ENCODE peak calls at places on chromosomes 5 and 9, in ten cellular contexts. N is naive thymus-derived CD4-positive, alpha-beta T cell; I is nephron progenitor cell; V is activated T-cell treated with anti-CD3 and anti-CD28 coated beads, Interleukin-2, amount 50 U/mL, for 72 hours; R is cardiac muscle cell; A is head of caudate nucleus; C is mesenteric fat pad; G is adipocyte; X is tibial nerve; O is activated CD8-positive, alpha-beta T cell treated with anti-CD3 and anti-CD28 coated beads for 36 hours. T is an unnamed sample.

GRCh38 chr5:158541535-158541934 is 558.2 kb downstream of the EBF1 start:
- DNase-seq in C (no peak), R (no peak), V (no peak), G (no peak), A (no peak), X (no peak), O (peak; percentile 26), N (no peak), I (no peak), T (no peak)

GRCh38 chr9:126491256-126491879 is 122.4 kb upstream of the LMX1B start:
- DNase-seq in X (no peak), N (peak; percentile 81), A (peak; percentile 57), C (no peak), I (peak; percentile 66), G (peak; percentile 85), V (peak; percentile 67), R (peak; percentile 76), O (peak; percentile 66), T (peak; percentile 62)

GRCh38 chr9:5557606-5558587 is 47.6 kb downstream of the PDCD1LG2 start:
- DNase-seq in A (no peak), R (peak; percentile 96), V (peak; percentile 59), G (no peak), O (peak; percentile 65), X (no peak), C (no peak), N (peak; percentile 59), I (no peak), T (no peak)

GRCh38 chr5:80127037-80127642 is 92.0 kb downstream of the THBS4 start:
- DNase-seq in V (no peak), O (no peak), R (peak; percentile 8), X (no peak), C (no peak), N (no peak), I (no peak), G (no peak), A (no peak), T (peak; percentile 23)

GRCh38 chr9:92184041-92184564 is 68.9 kb upstream of the SPTLC1 start:
- DNase-seq in N (no peak), G (no peak), C (no peak), R (no peak), O (no peak), A (no peak), X (no peak), I (no peak), V (no peak), T (no peak)

GRCh38 chr9:132056717-132057429 is 22.8 kb downstream of the MED27 start:
- DNase-seq in R (no peak), N (no peak), I (no peak), C (no peak), V (no peak), A (no peak), G (no peak), X (no peak), O (no peak), T (no peak)

GRCh38 chr9:99211746-99212145 is 10.0 kb downstream of the ALG2 start:
- DNase-seq in V (no peak), I (no peak), X (no peak), N (no peak), A (no peak), C (no peak), O (no peak), G (no peak), R (no peak), T (no peak)

GRCh38 chr5:157080291-157080690 is 21.4 kb upstream of the HAVCR1 start:
- DNase-seq in R (no peak), A (no peak), I (peak; percentile 3), G (no peak), O (no peak), N (no peak), V (no peak), C (no peak), X (no peak), T (no peak)

GRCh38 chr9:21964925-21965385 is 29.2 kb downstream of the CDKN2A start:
- DNase-seq in C (peak; percentile 81), A (no peak), R (peak; percentile 80), I (peak; percentile 25), N (no peak), V (peak; percentile 67), O (peak; percentile 70), X (no peak), G (peak; percentile 26), T (peak; percentile 77)

GRCh38 chr9:6598249-6598725 is 47.2 kb downstream of the GLDC start:
- DNase-seq in N (no peak), V (peak; percentile 63), G (peak; percentile 2), R (peak; percentile 2), C (no peak), I (no peak), X (no peak), A (no peak), O (peak; percentile 39), T (peak; percentile 3)

GRCh38 chr5:73945505-73945904 is 319.5 kb downstream of the ARHGEF28 start:
- DNase-seq in V (peak; percentile 6), G (no peak), X (no peak), R (no peak), O (peak; percentile 38), C (no peak), A (no peak), N (no peak), I (no peak), T (no peak)

GRCh38 chr9:6609499-6610016 is 36.0 kb downstream of the GLDC start:
- DNase-seq in C (no peak), R (no peak), V (no peak), O (no peak), X (no peak), G (no peak), A (no peak), I (no peak), N (no peak), T (no peak)

GRCh38 chr5:60843693-60844428 is at the start of gene ELOVL7:
- DNase-seq in G (peak; percentile 67), X (no peak), I (peak; percentile 85), N (no peak), O (peak; percentile 67), A (peak; percentile 81), C (no peak), V (peak; percentile 80), R (peak; percentile 40), T (peak; percentile 19)

GRCh38 chr5:68542207-68542606 is 326.7 kb downstream of the PIK3R1 start:
- DNase-seq in R (no peak), A (no peak), G (peak; percentile 81), V (no peak), N (no peak), C (no peak), I (no peak), X (no peak), O (no peak), T (no peak)

GRCh38 chr5:169195601-169196000 is 105.3 kb downstream of the SLIT3 start:
- DNase-seq in X (no peak), N (no peak), O (no peak), V (no peak), C (no peak), I (no peak), G (peak; percentile 41), A (peak; percentile 41), R (no peak), T (peak; percentile 51)

GRCh38 chr9:130996205-130996604 is 12.8 kb upstream of the LAMC3 start:
- DNase-seq in N (no peak), R (no peak), V (no peak), I (no peak), G (no peak), C (no peak), A (no peak), O (no peak), X (no peak), T (no peak)

GRCh38 chr9:105119166-105119565 is 125.3 kb upstream of the SLC44A1 start:
- DNase-seq in C (no peak), A (peak; percentile 14), I (no peak), X (no peak), N (no peak), V (no peak), R (no peak), G (no peak), O (no peak), T (no peak)

GRCh38 chr9:134178781-134179551 is 14.6 kb upstream of the RNU6ATAC start:
- DNase-seq in O (peak; percentile 2), I (peak; percentile 48), V (no peak), X (peak; percentile 56), R (peak; percentile 49), C (no peak), G (no peak), N (no peak), A (no peak), T (peak; percentile 91)

GRCh38 chr5:173997331-173997730 is 8.4 kb downstream of the C5orf47 start:
- DNase-seq in N (no peak), I (no peak), X (no peak), C (no peak), G (no peak), O (no peak), A (no peak), V (no peak), R (no peak), T (no peak)

GRCh38 chr9:137045294-137046093 is 483 bp downstream of the NPDC1 start:
- DNase-seq in G (peak; percentile 70), N (no peak), X (no peak), I (peak; percentile 61), C (no peak), O (peak; percentile 38), A (no peak), V (peak; percentile 40), R (peak; percentile 55), T (peak; percentile 42)

GRCh38 chr9:8823131-8823895 is 1023.7 kb upstream of the DMAC1 start:
- DNase-seq in X (no peak), I (no peak), C (no peak), R (no peak), G (no peak), N (no peak), V (no peak), A (no peak), O (no peak), T (no peak)